ENCODE peak calls at places on chromosomes 1 and 21, in seven cellular contexts. One of them, this sample, is unnamed.

GRCh38 chr1:215257280-215257679 is 174.7 kb downstream of the KCNK2 start:
- DNase-seq in left ventricle myocardium inferior: no peak
- DNase-seq in PC-9: no peak
- DNase-seq in psoas muscle: no peak
- DNase-seq in transverse colon: no peak
- DNase-seq in HCT116: no peak
- DNase-seq in PC-3: no peak
- DNase-seq in this sample: no peak

GRCh38 chr1:98336472-98337118 is 324.9 kb upstream of the SNX7 start:
- DNase-seq in left ventricle myocardium inferior: no peak
- DNase-seq in PC-9: no peak
- DNase-seq in psoas muscle: no peak
- DNase-seq in transverse colon: peak; percentile 14
- DNase-seq in HCT116: no peak
- DNase-seq in PC-3: no peak
- DNase-seq in this sample: no peak

GRCh38 chr21:44845418-44846200 is 27.7 kb upstream of the SUMO3 start:
- DNase-seq in left ventricle myocardium inferior: peak; percentile 80
- DNase-seq in PC-9: peak; percentile 71
- DNase-seq in psoas muscle: peak; percentile 81
- DNase-seq in transverse colon: peak; percentile 68
- DNase-seq in HCT116: no peak
- DNase-seq in PC-3: peak; percentile 66
- DNase-seq in this sample: peak; percentile 95

GRCh38 chr1:36486436-36487335 is 4.0 kb upstream of the CSF3R start:
- DNase-seq in left ventricle myocardium inferior: peak; percentile 46
- DNase-seq in PC-9: peak; percentile 90
- DNase-seq in psoas muscle: no peak
- DNase-seq in transverse colon: peak; percentile 43
- DNase-seq in HCT116: no peak
- DNase-seq in PC-3: peak; percentile 54
- DNase-seq in this sample: peak; percentile 32

GRCh38 chr1:41639332-41639936 is 155.0 kb upstream of the EDN2 start:
- DNase-seq in left ventricle myocardium inferior: no peak
- DNase-seq in PC-9: no peak
- DNase-seq in psoas muscle: no peak
- DNase-seq in transverse colon: no peak
- DNase-seq in HCT116: no peak
- DNase-seq in PC-3: no peak
- DNase-seq in this sample: peak; percentile 54

GRCh38 chr1:39076127-39076798 is 50.1 kb downstream of the NDUFS5 start:
- DNase-seq in left ventricle myocardium inferior: peak; percentile 83
- DNase-seq in PC-9: no peak
- DNase-seq in psoas muscle: peak; percentile 84
- DNase-seq in transverse colon: peak; percentile 57
- DNase-seq in HCT116: no peak
- DNase-seq in PC-3: peak; percentile 41
- DNase-seq in this sample: no peak

GRCh38 chr1:214331827-214332423 is 51.0 kb downstream of the SMYD2 start:
- DNase-seq in left ventricle myocardium inferior: no peak
- DNase-seq in PC-9: peak; percentile 38
- DNase-seq in psoas muscle: no peak
- DNase-seq in transverse colon: peak; percentile 30
- DNase-seq in HCT116: peak; percentile 26
- DNase-seq in PC-3: peak; percentile 75
- DNase-seq in this sample: peak; percentile 87

GRCh38 chr1:105730701-105731100 is 1325.8 kb upstream of the PRMT6 start:
- DNase-seq in left ventricle myocardium inferior: no peak
- DNase-seq in PC-9: no peak
- DNase-seq in psoas muscle: no peak
- DNase-seq in transverse colon: no peak
- DNase-seq in HCT116: no peak
- DNase-seq in PC-3: no peak
- DNase-seq in this sample: no peak

GRCh38 chr1:7153464-7153863 is 368.2 kb downstream of the CAMTA1 start:
- DNase-seq in left ventricle myocardium inferior: no peak
- DNase-seq in PC-9: no peak
- DNase-seq in psoas muscle: no peak
- DNase-seq in transverse colon: no peak
- DNase-seq in HCT116: no peak
- DNase-seq in PC-3: no peak
- DNase-seq in this sample: peak; percentile 62

GRCh38 chr1:84307398-84307797 is 5.9 kb downstream of the SAMD13 start:
- DNase-seq in left ventricle myocardium inferior: no peak
- DNase-seq in PC-9: no peak
- DNase-seq in psoas muscle: no peak
- DNase-seq in transverse colon: no peak
- DNase-seq in HCT116: no peak
- DNase-seq in PC-3: no peak
- DNase-seq in this sample: no peak

GRCh38 chr1:151537112-151537511 is 3.0 kb upstream of the TUFT1 start:
- DNase-seq in left ventricle myocardium inferior: no peak
- DNase-seq in PC-9: peak; percentile 65
- DNase-seq in psoas muscle: no peak
- DNase-seq in transverse colon: no peak
- DNase-seq in HCT116: no peak
- DNase-seq in PC-3: peak; percentile 98
- DNase-seq in this sample: no peak

GRCh38 chr1:33982419-33982818 is 118.5 kb downstream of the HMGB4 start:
- DNase-seq in left ventricle myocardium inferior: no peak
- DNase-seq in PC-9: no peak
- DNase-seq in psoas muscle: no peak
- DNase-seq in transverse colon: no peak
- DNase-seq in HCT116: no peak
- DNase-seq in PC-3: no peak
- DNase-seq in this sample: no peak

GRCh38 chr1:22754106-22754768 is 43.6 kb downstream of the EPHB2 start:
- DNase-seq in left ventricle myocardium inferior: no peak
- DNase-seq in PC-9: no peak
- DNase-seq in psoas muscle: no peak
- DNase-seq in transverse colon: no peak
- DNase-seq in HCT116: no peak
- DNase-seq in PC-3: no peak
- DNase-seq in this sample: no peak

GRCh38 chr1:97082160-97082848 is 360.7 kb downstream of the PTBP2 start:
- DNase-seq in left ventricle myocardium inferior: no peak
- DNase-seq in PC-9: no peak
- DNase-seq in psoas muscle: no peak
- DNase-seq in transverse colon: no peak
- DNase-seq in HCT116: no peak
- DNase-seq in PC-3: no peak
- DNase-seq in this sample: no peak

GRCh38 chr1:22141948-22142314 is 966 bp downstream of the WNT4 start:
- DNase-seq in left ventricle myocardium inferior: no peak
- DNase-seq in PC-9: no peak
- DNase-seq in psoas muscle: no peak
- DNase-seq in transverse colon: no peak
- DNase-seq in HCT116: no peak
- DNase-seq in PC-3: peak; percentile 8
- DNase-seq in this sample: peak; percentile 75

GRCh38 chr1:32334864-32335618 is 992 bp downstream of the MARCKSL1 start:
- DNase-seq in left ventricle myocardium inferior: peak; percentile 56
- DNase-seq in PC-9: peak; percentile 34
- DNase-seq in psoas muscle: peak; percentile 61
- DNase-seq in transverse colon: peak; percentile 65
- DNase-seq in HCT116: no peak
- DNase-seq in PC-3: peak; percentile 46
- DNase-seq in this sample: peak; percentile 67

GRCh38 chr1:85372683-85373446 is 92.1 kb downstream of the DDAH1 start:
- DNase-seq in left ventricle myocardium inferior: no peak
- DNase-seq in PC-9: no peak
- DNase-seq in psoas muscle: no peak
- DNase-seq in transverse colon: no peak
- DNase-seq in HCT116: no peak
- DNase-seq in PC-3: no peak
- DNase-seq in this sample: no peak

GRCh38 chr1:28640766-28641165 is 2.1 kb downstream of the TAF12 start:
- DNase-seq in left ventricle myocardium inferior: no peak
- DNase-seq in PC-9: no peak
- DNase-seq in psoas muscle: no peak
- DNase-seq in transverse colon: no peak
- DNase-seq in HCT116: peak; percentile 37
- DNase-seq in PC-3: peak; percentile 43
- DNase-seq in this sample: peak; percentile 59

GRCh38 chr1:23366598-23366997 is 3.0 kb downstream of the ZNF436 start:
- DNase-seq in left ventricle myocardium inferior: no peak
- DNase-seq in PC-9: no peak
- DNase-seq in psoas muscle: no peak
- DNase-seq in transverse colon: no peak
- DNase-seq in HCT116: no peak
- DNase-seq in PC-3: peak; percentile 82
- DNase-seq in this sample: no peak

GRCh38 chr1:17372955-17373354 is 959 bp downstream of the PADI6 start:
- DNase-seq in left ventricle myocardium inferior: no peak
- DNase-seq in PC-9: no peak
- DNase-seq in psoas muscle: no peak
- DNase-seq in transverse colon: no peak
- DNase-seq in HCT116: no peak
- DNase-seq in PC-3: no peak
- DNase-seq in this sample: peak; percentile 64

GRCh38 chr1:207863893-207864535 is 46.9 kb downstream of the CD34 start:
- DNase-seq in left ventricle myocardium inferior: no peak
- DNase-seq in PC-9: no peak
- DNase-seq in psoas muscle: no peak
- DNase-seq in transverse colon: peak; percentile 39
- DNase-seq in HCT116: no peak
- DNase-seq in PC-3: no peak
- DNase-seq in this sample: peak; percentile 46

GRCh38 chr21:39353295-39353694 is 4.4 kb upstream of the HMGN1 start:
- DNase-seq in left ventricle myocardium inferior: no peak
- DNase-seq in PC-9: no peak
- DNase-seq in psoas muscle: no peak
- DNase-seq in transverse colon: no peak
- DNase-seq in HCT116: no peak
- DNase-seq in PC-3: no peak
- DNase-seq in this sample: no peak

GRCh38 chr1:22533244-22533643 is 30.0 kb upstream of the EPHA8 start:
- DNase-seq in left ventricle myocardium inferior: no peak
- DNase-seq in PC-9: no peak
- DNase-seq in psoas muscle: peak; percentile 46
- DNase-seq in transverse colon: no peak
- DNase-seq in HCT116: no peak
- DNase-seq in PC-3: no peak
- DNase-seq in this sample: no peak

DNA sequence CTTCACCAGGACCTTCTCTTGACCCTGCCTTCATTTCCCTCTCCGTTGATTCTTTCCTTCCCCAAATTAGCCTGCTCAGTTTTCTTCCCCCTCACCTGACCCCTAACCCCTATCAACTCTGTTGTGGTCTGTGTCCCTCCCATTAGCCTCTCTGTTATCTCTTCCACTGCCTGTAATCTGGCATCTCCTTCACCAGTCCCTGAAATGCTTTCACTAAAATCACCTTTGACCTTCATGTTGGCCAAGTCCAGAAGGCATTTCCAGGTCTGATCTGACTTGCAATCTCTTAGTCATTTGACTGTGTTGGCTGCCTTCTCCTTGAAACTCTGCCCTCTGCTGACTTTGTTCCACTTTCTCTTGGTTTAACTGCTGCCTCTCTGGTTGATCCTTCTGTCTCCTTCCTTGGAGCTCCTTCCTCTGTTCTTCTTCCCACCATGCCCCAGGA is 28.2 kb downstream of the ATP8B2 start:
- DNase-seq in left ventricle myocardium inferior: no peak
- DNase-seq in PC-9: peak; percentile 16
- DNase-seq in psoas muscle: no peak
- DNase-seq in transverse colon: peak; percentile 44
- DNase-seq in HCT116: peak; percentile 26
- DNase-seq in PC-3: peak; percentile 58
- DNase-seq in this sample: peak; percentile 59
- TF ChIP-seq CTCF in left ventricle myocardium inferior: no peak
- TF ChIP-seq CTCF in PC-9: no peak
- TF ChIP-seq CTCF in psoas muscle: peak; percentile 13
- TF ChIP-seq CTCF in transverse colon: no peak
- TF ChIP-seq CTCF in HCT116: peak; percentile 47
- TF ChIP-seq CTCF in PC-3: peak; percentile 66
- TF ChIP-seq CTCF in this sample: peak; percentile 58

DNA sequence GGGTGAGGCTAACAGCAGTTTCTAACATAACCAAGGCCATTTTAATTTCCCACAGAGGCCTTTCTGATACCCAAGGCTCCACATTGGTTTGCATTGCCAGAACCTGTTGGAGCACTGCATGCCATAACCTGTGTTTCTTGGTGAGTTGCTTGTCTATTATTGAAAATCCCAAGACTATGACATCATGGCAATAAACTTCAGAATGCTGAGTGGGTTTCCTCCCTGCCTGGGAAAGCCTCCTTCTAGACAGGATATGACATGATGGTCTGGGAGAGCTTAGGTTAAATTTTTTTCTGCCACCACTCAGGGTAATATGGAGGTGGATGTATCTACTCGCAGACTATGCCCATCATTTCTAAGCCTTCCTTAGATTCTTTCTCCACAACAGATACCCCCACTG is 23.2 kb upstream of the PTGFRN start:
- DNase-seq in left ventricle myocardium inferior: no peak
- DNase-seq in PC-9: no peak
- DNase-seq in psoas muscle: no peak
- DNase-seq in transverse colon: no peak
- DNase-seq in HCT116: no peak
- DNase-seq in PC-3: peak; percentile 27
- DNase-seq in this sample: no peak
- H3K27ac ChIP-seq in left ventricle myocardium inferior: no peak overlapping the region
- H3K27ac ChIP-seq in PC-9: no peak overlapping the region
- H3K27ac ChIP-seq in psoas muscle: no peak overlapping the region
- H3K27ac ChIP-seq in transverse colon: no peak overlapping the region
- H3K27ac ChIP-seq in HCT116: no peak overlapping the region
- H3K27ac ChIP-seq in PC-3: no peak overlapping the region
- H3K27ac ChIP-seq in this sample: no peak overlapping the region

GRCh38 chr1:161373442-161373841 is 5.8 kb upstream of the CFAP126 start:
- DNase-seq in left ventricle myocardium inferior: no peak
- DNase-seq in PC-9: no peak
- DNase-seq in psoas muscle: no peak
- DNase-seq in transverse colon: no peak
- DNase-seq in HCT116: no peak
- DNase-seq in PC-3: no peak
- DNase-seq in this sample: no peak

GRCh38 chr1:161365207-161365606 is 2.5 kb downstream of the CFAP126 start:
- DNase-seq in left ventricle myocardium inferior: no peak
- DNase-seq in PC-9: no peak
- DNase-seq in psoas muscle: no peak
- DNase-seq in transverse colon: no peak
- DNase-seq in HCT116: no peak
- DNase-seq in PC-3: no peak
- DNase-seq in this sample: no peak

GRCh38 chr1:161364332-161364731 is 3.3 kb downstream of the CFAP126 start:
- DNase-seq in left ventricle myocardium inferior: no peak
- DNase-seq in PC-9: no peak
- DNase-seq in psoas muscle: no peak
- DNase-seq in transverse colon: no peak
- DNase-seq in HCT116: no peak
- DNase-seq in PC-3: no peak
- DNase-seq in this sample: no peak

GRCh38 chr1:161367684-161368398 is at the start of gene CFAP126:
- DNase-seq in left ventricle myocardium inferior: peak; percentile 44
- DNase-seq in PC-9: peak; percentile 58
- DNase-seq in psoas muscle: peak; percentile 65
- DNase-seq in transverse colon: peak; percentile 38
- DNase-seq in HCT116: peak; percentile 51
- DNase-seq in PC-3: peak; percentile 73
- DNase-seq in this sample: peak; percentile 85
- TF ChIP-seq CTCF in left ventricle myocardium inferior: peak; percentile 35
- TF ChIP-seq CTCF in PC-9: no peak
- TF ChIP-seq CTCF in psoas muscle: no peak
- TF ChIP-seq CTCF in transverse colon: no peak
- TF ChIP-seq CTCF in HCT116: peak; percentile 13
- TF ChIP-seq CTCF in PC-3: peak; percentile 56
- TF ChIP-seq CTCF in this sample: peak; percentile 23

GRCh38 chr1:147497826-147498225 is 43.5 kb upstream of the BCL9 start:
- DNase-seq in left ventricle myocardium inferior: no peak
- DNase-seq in PC-9: no peak
- DNase-seq in psoas muscle: no peak
- DNase-seq in transverse colon: no peak
- DNase-seq in HCT116: no peak
- DNase-seq in PC-3: no peak
- DNase-seq in this sample: no peak
- H3K27ac ChIP-seq in left ventricle myocardium inferior: no peak overlapping the region
- H3K27ac ChIP-seq in PC-9: no peak overlapping the region
- H3K27ac ChIP-seq in psoas muscle: no peak overlapping the region
- H3K27ac ChIP-seq in transverse colon: no peak overlapping the region
- H3K27ac ChIP-seq in HCT116: no peak overlapping the region
- H3K27ac ChIP-seq in PC-3: no peak overlapping the region
- H3K27ac ChIP-seq in this sample: no peak overlapping the region

This sample was measured in endodermal cell.